ENCODE peak calls at places on chromosomes 2 and 18, in eight cellular contexts. A, F, W, X, B, C, N and L are unnamed samples.

GRCh38 chr2:71269511-71270090 is 42.7 kb upstream of the PAIP2B start:
- DNase-seq in W (no peak), F (no peak), A (no peak), X (no peak), N (no peak), B (no peak), C (no peak), L (no peak)

GRCh38 chr2:237351046-237351445 is 62.9 kb downstream of the COL6A3 start:
- DNase-seq in X (no peak), N (no peak), F (no peak), C (no peak), A (no peak), B (no peak), W (peak; percentile 21), L (no peak)

GRCh38 chr2:55364189-55365055 is 55.2 kb downstream of the CCDC88A start:
- DNase-seq in B (no peak), A (peak; percentile 97), C (no peak), F (peak; percentile 69), W (no peak), N (peak; percentile 92), X (peak; percentile 75), L (peak; percentile 64)

GRCh38 chr2:67277450-67277849 is 119.7 kb upstream of the ETAA1 start:
- DNase-seq in B (no peak), W (no peak), F (no peak), X (no peak), N (no peak), C (no peak), A (no peak), L (no peak)

GRCh38 chr2:226440119-226440917 is 359.3 kb downstream of the IRS1 start:
- DNase-seq in N (peak; percentile 62), F (no peak), B (no peak), A (peak; percentile 91), C (no peak), X (no peak), W (no peak), L (no peak)

GRCh38 chr18:7871560-7872456 is 304.7 kb downstream of the PTPRM start:
- DNase-seq in N (no peak), F (no peak), A (peak; percentile 64), C (no peak), W (no peak), X (no peak), B (no peak), L (no peak)

GRCh38 chr2:127422631-127423475 is 4.6 kb downstream of the PROC start:
- DNase-seq in X (no peak), B (no peak), F (no peak), N (no peak), C (peak; percentile 10), W (peak; percentile 66), A (no peak), L (no peak)

GRCh38 chr2:98334439-98335078 is 11.7 kb upstream of the CNGA3 start:
- DNase-seq in B (no peak), X (no peak), A (peak; percentile 95), C (no peak), N (peak; percentile 74), F (no peak), W (no peak), L (no peak)